ENCODE peak calls at places on chromosome 9, in four cellular contexts. P is head of caudate nucleus; L is activated CD4-positive, alpha-beta T cell treated with anti-CD3 and anti-CD28 coated beads, Interleukin-2, amount 50 U/mL, for 1 hour; G is OCI-LY7. J is an unnamed sample.

GRCh38 chr9:76654575-76654974 is 109.7 kb upstream of the PCA3 start:
- DNase-seq in P (no peak), L (no peak), G (no peak), J (no peak)

GRCh38 chr9:131111186-131111853 is 14.1 kb upstream of the NUP214 start:
- DNase-seq in P (no peak), L (no peak), G (no peak), J (no peak)

GRCh38 chr9:137221477-137222111 is 446 bp downstream of the RNF208 start:
- DNase-seq in P (no peak), L (no peak), G (no peak), J (peak; percentile 85)

GRCh38 chr9:98860871-98861293 is 53.4 kb downstream of the GALNT12 start:
- DNase-seq in P (peak; percentile 66), L (no peak), G (no peak), J (no peak)

GRCh38 chr9:136143215-136144001 is 24.7 kb upstream of the TMEM250 start:
- DNase-seq in P (no peak), L (no peak), G (peak; percentile 39), J (no peak)

GRCh38 chr9:89426389-89426961 is 71.4 kb downstream of the SEMA4D start:
- DNase-seq in P (no peak), L (no peak), G (peak; percentile 70), J (no peak)

GRCh38 chr9:24436761-24437160 is 108.9 kb downstream of the IZUMO3 start:
- DNase-seq in P (no peak), L (no peak), G (no peak), J (no peak)

GRCh38 chr9:72294952-72295351 is 70.1 kb downstream of the ZFAND5 start:
- DNase-seq in P (no peak), L (no peak), G (no peak), J (no peak)

GRCh38 chr9:117014061-117014460 is 327.0 kb downstream of the TRIM32 start:
- DNase-seq in P (no peak), L (no peak), G (no peak), J (no peak)

GRCh38 chr9:11618241-11618805 is 1005.5 kb upstream of the PTPRD start:
- DNase-seq in P (no peak), L (no peak), G (no peak), J (no peak)

GRCh38 chr9:135037521-135038250 is 49.8 kb upstream of the OLFM1 start:
- DNase-seq in P (peak; percentile 8), L (no peak), G (no peak), J (peak; percentile 23)

GRCh38 chr9:74645007-74645639 is 148.0 kb downstream of the RORB start:
- DNase-seq in P (no peak), L (no peak), G (peak; percentile 33), J (no peak)

GRCh38 chr9:80957806-80958205 is 731.5 kb downstream of the TLE1 start:
- DNase-seq in P (no peak), L (no peak), G (no peak), J (no peak)

GRCh38 chr9:40884072-40884901 is 244.2 kb downstream of the FOXD4L6 start:
- DNase-seq in P (no peak), L (no peak), G (no peak), J (no peak)

GRCh38 chr9:209143-209758 is 5.4 kb upstream of the DOCK8 start:
- DNase-seq in P (no peak), L (no peak), G (no peak), J (no peak)